ENCODE peak calls at places on chromosomes 7 and 10, in five cellular contexts. One of them, this sample, is unnamed. For H3K36me3, the result is how much of the 10 kb centered on the place peaks cover.

GRCh38 chr10:28139138-28139537 is 140.3 kb upstream of the ODAD2 start:
- DNase-seq in small intestine: no peak
- DNase-seq in psoas muscle: no peak
- DNase-seq in esophagus muscularis mucosa: no peak
- DNase-seq in upper lobe of right lung: no peak
- DNase-seq in this sample: no peak

GRCh38 chr10:35912615-35913170 is 270.6 kb upstream of the FZD8 start:
- DNase-seq in psoas muscle: no peak
- DNase-seq in small intestine: no peak
- DNase-seq in esophagus muscularis mucosa: no peak
- DNase-seq in upper lobe of right lung: no peak
- DNase-seq in this sample: no peak

GRCh38 chr10:69503001-69503895 is 52.0 kb downstream of the TSPAN15 start:
- DNase-seq in psoas muscle: no peak
- DNase-seq in esophagus muscularis mucosa: no peak
- DNase-seq in small intestine: no peak
- DNase-seq in upper lobe of right lung: no peak
- DNase-seq in this sample: no peak

GRCh38 chr7:143318661-143319060 is 2.8 kb downstream of the CLCN1 start:
- DNase-seq in psoas muscle: peak
- DNase-seq in small intestine: no peak
- DNase-seq in upper lobe of right lung: no peak
- DNase-seq in esophagus muscularis mucosa: no peak
- DNase-seq in this sample: peak

GRCh38 chr7:77699056-77699455 is 2.8 kb downstream of the RSBN1L start:
- DNase-seq in esophagus muscularis mucosa: no peak
- DNase-seq in psoas muscle: no peak
- DNase-seq in upper lobe of right lung: no peak
- DNase-seq in small intestine: no peak
- DNase-seq in this sample: no peak

GRCh38 chr10:10872035-10872673 is 145.5 kb upstream of the CELF2 start:
- DNase-seq in esophagus muscularis mucosa: no peak
- DNase-seq in psoas muscle: no peak
- DNase-seq in small intestine: peak
- DNase-seq in upper lobe of right lung: no peak
- DNase-seq in this sample: no peak

GRCh38 chr7:3730271-3730670 is 429.2 kb downstream of the SDK1 start:
- DNase-seq in small intestine: no peak
- DNase-seq in psoas muscle: no peak
- DNase-seq in upper lobe of right lung: no peak
- DNase-seq in esophagus muscularis mucosa: no peak
- DNase-seq in this sample: no peak

GRCh38 chr10:78899996-78900714 is 168.6 kb upstream of the ZMIZ1 start:
- DNase-seq in small intestine: no peak
- DNase-seq in psoas muscle: peak
- DNase-seq in upper lobe of right lung: peak
- DNase-seq in esophagus muscularis mucosa: peak
- DNase-seq in this sample: no peak

GRCh38 chr10:126227762-126228134 is 160.5 kb downstream of the ADAM12 start:
- DNase-seq in small intestine: no peak
- DNase-seq in upper lobe of right lung: no peak
- DNase-seq in psoas muscle: no peak
- DNase-seq in esophagus muscularis mucosa: no peak
- DNase-seq in this sample: no peak

GRCh38 chr10:24901686-24902399 is 50.6 kb downstream of the PRTFDC1 start:
- DNase-seq in esophagus muscularis mucosa: no peak
- DNase-seq in upper lobe of right lung: no peak
- DNase-seq in small intestine: peak
- DNase-seq in psoas muscle: peak
- DNase-seq in this sample: no peak

GRCh38 chr10:130967784-130968183 is 343.7 kb downstream of the TCERG1L start:
- DNase-seq in small intestine: no peak
- DNase-seq in upper lobe of right lung: no peak
- DNase-seq in psoas muscle: no peak
- DNase-seq in esophagus muscularis mucosa: no peak
- DNase-seq in this sample: no peak

GRCh38 chr7:134708692-134709091 is 62.0 kb downstream of the BPGM start:
- DNase-seq in esophagus muscularis mucosa: no peak
- DNase-seq in psoas muscle: no peak
- DNase-seq in upper lobe of right lung: no peak
- DNase-seq in small intestine: no peak
- DNase-seq in this sample: no peak

GRCh38 chr7:138890782-138891445 is 90.3 kb downstream of the KIAA1549 start:
- DNase-seq in small intestine: no peak
- DNase-seq in psoas muscle: peak
- DNase-seq in upper lobe of right lung: no peak
- DNase-seq in esophagus muscularis mucosa: no peak
- DNase-seq in this sample: peak

GRCh38 chr7:35723011-35723410 is 28.1 kb upstream of the HERPUD2 start:
- DNase-seq in small intestine: no peak
- DNase-seq in esophagus muscularis mucosa: no peak
- DNase-seq in upper lobe of right lung: no peak
- DNase-seq in psoas muscle: no peak
- DNase-seq in this sample: no peak

GRCh38 chr10:5776881-5777197 is 36.4 kb downstream of the GDI2 start:
- DNase-seq in upper lobe of right lung: no peak
- DNase-seq in esophagus muscularis mucosa: no peak
- DNase-seq in small intestine: no peak
- DNase-seq in psoas muscle: no peak
- DNase-seq in this sample: no peak
- H3K36me3 ChIP-seq in upper lobe of right lung: under half
- H3K36me3 ChIP-seq in esophagus muscularis mucosa: under half
- H3K36me3 ChIP-seq in small intestine: under half
- H3K36me3 ChIP-seq in psoas muscle: under half
- H3K36me3 ChIP-seq in this sample: under half

GRCh38 chr7:117639966-117640365 is 160.1 kb downstream of the CFTR start:
- DNase-seq in esophagus muscularis mucosa: no peak
- DNase-seq in small intestine: no peak
- DNase-seq in psoas muscle: no peak
- DNase-seq in upper lobe of right lung: no peak
- DNase-seq in this sample: no peak
- H3K36me3 ChIP-seq in esophagus muscularis mucosa: under half
- H3K36me3 ChIP-seq in small intestine: under half
- H3K36me3 ChIP-seq in psoas muscle: under half
- H3K36me3 ChIP-seq in upper lobe of right lung: under half
- H3K36me3 ChIP-seq in this sample: under half

GRCh38 chr7:99622596-99622995 is 5.8 kb downstream of the ZSCAN25 start:
- DNase-seq in small intestine: no peak
- DNase-seq in upper lobe of right lung: no peak
- DNase-seq in esophagus muscularis mucosa: peak
- DNase-seq in psoas muscle: no peak
- DNase-seq in this sample: no peak

GRCh38 chr7:99621271-99621670 is 4.5 kb downstream of the ZSCAN25 start:
- DNase-seq in upper lobe of right lung: no peak
- DNase-seq in psoas muscle: no peak
- DNase-seq in esophagus muscularis mucosa: peak
- DNase-seq in small intestine: no peak
- DNase-seq in this sample: no peak

GRCh38 chr7:99618726-99619125 is 2.0 kb downstream of the ZSCAN25 start:
- DNase-seq in esophagus muscularis mucosa: no peak
- DNase-seq in psoas muscle: no peak
- DNase-seq in small intestine: no peak
- DNase-seq in upper lobe of right lung: no peak
- DNase-seq in this sample: no peak

GRCh38 chr7:99617187-99617781 is 538 bp downstream of the ZSCAN25 start:
- DNase-seq in psoas muscle: no peak
- DNase-seq in esophagus muscularis mucosa: no peak
- DNase-seq in upper lobe of right lung: no peak
- DNase-seq in small intestine: no peak
- DNase-seq in this sample: no peak

GRCh38 chr7:99619571-99620130 is 2.9 kb downstream of the ZSCAN25 start:
- DNase-seq in small intestine: no peak
- DNase-seq in esophagus muscularis mucosa: peak
- DNase-seq in psoas muscle: no peak
- DNase-seq in upper lobe of right lung: no peak
- DNase-seq in this sample: no peak
- H3K36me3 ChIP-seq in small intestine: under half
- H3K36me3 ChIP-seq in esophagus muscularis mucosa: half or more
- H3K36me3 ChIP-seq in psoas muscle: half or more
- H3K36me3 ChIP-seq in upper lobe of right lung: half or more
- H3K36me3 ChIP-seq in this sample: under half

GRCh38 chr7:87895363-87895762 is 19.1 kb downstream of the DBF4 start:
- DNase-seq in small intestine: no peak
- DNase-seq in esophagus muscularis mucosa: no peak
- DNase-seq in psoas muscle: no peak
- DNase-seq in upper lobe of right lung: no peak
- DNase-seq in this sample: no peak

DNA sequence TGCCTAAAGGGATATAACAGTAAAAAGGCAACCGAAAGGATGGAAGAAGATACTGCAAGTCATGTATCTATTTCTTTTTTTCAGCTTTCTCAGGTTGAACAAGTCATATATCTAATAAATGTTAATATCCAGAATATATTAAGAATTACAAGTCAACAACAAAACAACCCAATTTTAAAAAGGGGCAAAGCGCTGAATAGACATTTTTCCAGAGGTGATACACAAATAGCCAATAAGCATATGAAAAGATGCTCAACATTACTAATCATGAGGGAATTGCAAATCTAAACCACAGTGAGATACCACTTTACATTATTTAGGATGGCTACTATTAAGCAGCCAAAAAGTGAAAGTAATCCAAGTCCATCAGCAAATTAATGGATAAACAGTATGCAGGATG is 23.0 kb downstream of the DBF4 start:
- DNase-seq in small intestine: no peak
- DNase-seq in esophagus muscularis mucosa: no peak
- DNase-seq in psoas muscle: no peak
- DNase-seq in upper lobe of right lung: no peak
- DNase-seq in this sample: no peak
- H3K36me3 ChIP-seq in small intestine: under half
- H3K36me3 ChIP-seq in esophagus muscularis mucosa: under half
- H3K36me3 ChIP-seq in psoas muscle: under half
- H3K36me3 ChIP-seq in upper lobe of right lung: under half
- H3K36me3 ChIP-seq in this sample: under half

DNA sequence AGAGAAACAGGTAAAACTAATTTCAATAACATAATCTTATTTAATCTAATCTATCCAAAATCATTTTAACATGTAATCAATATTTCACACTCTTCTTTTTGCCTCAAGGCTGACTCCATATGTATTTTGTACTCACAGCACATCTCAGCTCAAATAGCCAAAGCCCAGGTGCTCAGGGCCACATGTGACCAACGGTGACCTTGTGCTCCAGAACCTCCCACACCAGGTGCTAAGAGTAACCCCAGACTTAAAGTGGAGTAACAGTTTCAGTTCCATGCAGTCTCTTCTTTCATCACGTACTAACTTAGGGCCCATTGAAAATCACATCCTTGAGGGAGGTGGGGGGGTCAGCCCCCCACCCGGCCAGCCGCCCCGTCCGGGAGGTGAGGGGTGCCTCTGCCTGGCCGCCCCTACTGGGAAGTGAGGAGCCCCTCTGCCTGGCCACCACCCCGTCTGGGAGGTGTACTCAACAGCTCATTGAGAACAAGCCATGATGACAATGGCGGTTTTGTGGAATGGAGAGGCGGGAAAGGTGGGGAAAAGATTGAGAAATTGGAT is 47.3 kb downstream of the NCAPG2 start:
- DNase-seq in esophagus muscularis mucosa: no peak
- DNase-seq in upper lobe of right lung: no peak
- DNase-seq in psoas muscle: no peak
- DNase-seq in small intestine: no peak
- DNase-seq in this sample: no peak
- H3K36me3 ChIP-seq in esophagus muscularis mucosa: under half
- H3K36me3 ChIP-seq in upper lobe of right lung: under half
- H3K36me3 ChIP-seq in psoas muscle: under half
- H3K36me3 ChIP-seq in small intestine: under half
- H3K36me3 ChIP-seq in this sample: under half

GRCh38 chr7:1953199-1954190 is 279.2 kb downstream of the MAD1L1 start:
- DNase-seq in upper lobe of right lung: no peak
- DNase-seq in esophagus muscularis mucosa: no peak
- DNase-seq in small intestine: no peak
- DNase-seq in psoas muscle: peak
- DNase-seq in this sample: peak
- H3K36me3 ChIP-seq in upper lobe of right lung: under half
- H3K36me3 ChIP-seq in esophagus muscularis mucosa: under half
- H3K36me3 ChIP-seq in small intestine: under half
- H3K36me3 ChIP-seq in psoas muscle: under half
- H3K36me3 ChIP-seq in this sample: under half

GRCh38 chr10:6228647-6229046 is 25.9 kb downstream of the PFKFB3 start:
- DNase-seq in psoas muscle: no peak
- DNase-seq in upper lobe of right lung: no peak
- DNase-seq in small intestine: no peak
- DNase-seq in esophagus muscularis mucosa: no peak
- DNase-seq in this sample: peak
- H3K36me3 ChIP-seq in psoas muscle: half or more
- H3K36me3 ChIP-seq in upper lobe of right lung: half or more
- H3K36me3 ChIP-seq in small intestine: under half
- H3K36me3 ChIP-seq in esophagus muscularis mucosa: half or more
- H3K36me3 ChIP-seq in this sample: under half